ENCODE peak calls at places on chromosomes 6 and 20, in eight cellular contexts. O, B, K, X, U, W, I and S are unnamed samples. For H3K36me3, the result is how much of the 10 kb centered on the place peaks cover.

GRCh38 chr6:111199935-111200822 is 112.9 kb downstream of the SLC16A10 start:
- DNase-seq in I (no peak), K (no peak), W (no peak), U (no peak), O (no peak), X (no peak), B (no peak), S (no peak)

GRCh38 chr6:136508701-136509387 is 41.4 kb downstream of the MAP7 start:
- DNase-seq in B (no peak), K (no peak), U (no peak), O (peak), W (no peak), I (no peak), X (no peak), S (no peak)

GRCh38 chr6:157649311-157650260 is 173.5 kb upstream of the SNX9 start:
- DNase-seq in X (peak), I (no peak), O (no peak), U (no peak), W (no peak), B (no peak), K (no peak), S (no peak)

GRCh38 chr20:61048292-61048691 is 203.8 kb upstream of the CDH4 start:
- DNase-seq in U (no peak), W (no peak), B (no peak), I (no peak), O (no peak), K (no peak), X (no peak), S (no peak)

GRCh38 chr6:1426416-1426815 is 37.0 kb downstream of the FOXF2 start:
- DNase-seq in I (no peak), O (no peak), B (no peak), U (no peak), W (no peak), K (no peak), X (no peak), S (no peak)

GRCh38 chr6:160427312-160428068 is 79.3 kb downstream of the SLC22A3 start:
- DNase-seq in K (no peak), O (peak), I (no peak), U (no peak), X (no peak), W (no peak), B (no peak), S (no peak)

GRCh38 chr6:166580076-166581050 is 6.1 kb downstream of the RAMACL start:
- DNase-seq in I (no peak), B (no peak), W (no peak), X (no peak), U (no peak), O (peak), K (no peak), S (no peak)

GRCh38 chr6:109442393-109442924 is 1.9 kb downstream of the SMPD2 start:
- DNase-seq in I (no peak), O (no peak), B (peak), X (no peak), U (no peak), K (no peak), W (no peak), S (no peak)

GRCh38 chr6:106134906-106135634 is 48.9 kb downstream of the PRDM1 start:
- DNase-seq in I (no peak), B (no peak), O (peak), X (no peak), W (no peak), U (peak), K (no peak), S (no peak)

GRCh38 chr20:41231850-41232249 is 85.7 kb downstream of the ZHX3 start:
- DNase-seq in K (no peak), B (no peak), I (no peak), O (no peak), W (no peak), X (no peak), U (no peak), S (no peak)

DNA sequence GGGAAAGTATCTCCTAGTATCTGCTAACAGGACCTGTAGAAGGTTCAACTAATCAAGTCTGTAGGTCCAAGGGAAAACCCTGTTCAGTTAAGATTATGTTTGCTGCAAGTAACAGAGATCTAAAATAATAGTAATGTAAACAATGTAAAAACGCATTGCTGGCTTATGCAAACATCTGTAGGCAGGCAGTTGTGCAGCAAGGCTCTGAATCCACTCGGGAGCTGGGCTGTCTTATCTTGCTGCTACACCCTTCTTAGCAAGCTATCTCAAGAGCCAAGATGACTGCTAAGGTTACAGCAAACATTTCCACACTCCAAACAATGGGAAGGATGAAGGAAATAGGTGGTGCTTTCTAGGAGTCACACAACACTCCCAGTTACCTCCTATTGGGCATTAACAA is 397.3 kb upstream of the NRSN1 start:
- DNase-seq in X (no peak), I (no peak), K (no peak), W (no peak), B (peak), U (peak), O (no peak), S (peak)
- H3K36me3 ChIP-seq in X (under half), I (under half), K (under half), W (under half), B (under half), U (under half), O (under half), S (under half)

GRCh38 chr6:90127589-90127988 is 169.1 kb downstream of the BACH2 start:
- DNase-seq in W (no peak), I (no peak), K (no peak), X (no peak), U (no peak), O (no peak), B (no peak), S (no peak)
- H3K36me3 ChIP-seq in W (under half), I (under half), K (under half), X (under half), U (under half), O (under half), B (under half), S (under half)

GRCh38 chr20:38081575-38081974 is 48.0 kb downstream of the RPRD1B start:
- DNase-seq in U (no peak), O (no peak), X (no peak), K (no peak), W (no peak), I (no peak), B (no peak), S (no peak)
- H3K36me3 ChIP-seq in U (under half), O (under half), X (under half), K (under half), W (under half), I (half or more), B (half or more), S (under half)

GRCh38 chr20:19966840-19967239 is 50.3 kb upstream of the NAA20 start:
- DNase-seq in X (no peak), K (no peak), B (no peak), U (no peak), I (no peak), O (no peak), W (no peak), S (no peak)

GRCh38 chr20:19967441-19967840 is 49.7 kb upstream of the NAA20 start:
- DNase-seq in K (peak), X (no peak), U (no peak), I (no peak), B (no peak), O (no peak), W (no peak), S (no peak)

GRCh38 chr20:19961298-19961697 is 55.9 kb upstream of the NAA20 start:
- DNase-seq in I (no peak), W (no peak), X (no peak), K (no peak), O (no peak), B (no peak), U (no peak), S (peak)

GRCh38 chr20:19962958-19963357 is 54.2 kb upstream of the NAA20 start:
- DNase-seq in B (no peak), U (no peak), K (no peak), W (no peak), I (no peak), X (no peak), O (no peak), S (no peak)

DNA sequence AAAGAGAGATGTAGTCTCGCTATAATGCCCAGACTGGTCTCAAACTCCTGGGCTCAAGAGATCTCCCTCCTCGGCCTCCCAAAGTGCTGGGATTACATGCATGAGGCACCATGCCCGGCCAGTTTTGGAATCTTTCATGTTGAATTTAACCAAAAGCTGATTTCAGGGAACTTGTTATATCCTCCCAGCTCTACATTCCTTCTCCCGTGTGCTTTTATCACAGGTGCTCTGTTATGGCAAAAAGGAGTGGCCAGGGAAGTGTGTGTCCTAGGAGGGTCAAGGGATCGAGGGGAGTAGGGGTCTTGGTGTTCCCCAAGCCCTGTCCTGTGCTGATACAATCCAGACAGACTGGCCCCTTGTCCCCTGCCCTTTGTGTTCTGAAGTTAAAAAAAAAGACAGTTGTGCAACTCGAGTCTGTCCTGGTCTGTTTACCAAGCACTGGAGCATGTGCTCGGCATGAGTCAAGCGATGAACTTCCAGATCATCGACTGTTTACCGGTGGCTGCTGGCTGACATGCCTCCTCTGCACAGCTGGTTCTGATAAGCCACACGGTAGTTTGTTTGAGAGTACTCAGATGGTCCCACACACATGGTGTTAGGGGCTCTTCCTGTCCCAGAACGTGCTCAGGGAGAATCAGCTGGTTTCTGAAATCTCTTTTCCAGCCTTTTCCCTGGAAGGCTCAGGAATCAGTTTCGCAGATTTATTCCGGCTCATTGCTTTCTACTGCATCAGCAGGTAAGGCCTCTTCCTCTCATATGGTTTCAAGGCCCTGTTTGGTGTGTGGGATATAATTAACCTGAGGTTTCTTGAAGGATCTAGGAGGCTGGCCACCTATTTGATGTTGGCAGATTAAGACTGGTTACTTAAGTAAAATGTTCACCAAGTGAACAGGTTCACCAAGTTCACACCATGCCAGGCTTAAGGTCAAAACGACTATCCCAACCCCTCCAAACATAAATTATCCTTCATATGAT is 52.6 kb upstream of the NAA20 start:
- DNase-seq in O (peak), B (peak), K (peak), I (no peak), W (no peak), U (peak), X (no peak), S (no peak)
- H3K36me3 ChIP-seq in O (under half), B (under half), K (half or more), I (half or more), W (under half), U (under half), X (under half), S (under half)

DNA sequence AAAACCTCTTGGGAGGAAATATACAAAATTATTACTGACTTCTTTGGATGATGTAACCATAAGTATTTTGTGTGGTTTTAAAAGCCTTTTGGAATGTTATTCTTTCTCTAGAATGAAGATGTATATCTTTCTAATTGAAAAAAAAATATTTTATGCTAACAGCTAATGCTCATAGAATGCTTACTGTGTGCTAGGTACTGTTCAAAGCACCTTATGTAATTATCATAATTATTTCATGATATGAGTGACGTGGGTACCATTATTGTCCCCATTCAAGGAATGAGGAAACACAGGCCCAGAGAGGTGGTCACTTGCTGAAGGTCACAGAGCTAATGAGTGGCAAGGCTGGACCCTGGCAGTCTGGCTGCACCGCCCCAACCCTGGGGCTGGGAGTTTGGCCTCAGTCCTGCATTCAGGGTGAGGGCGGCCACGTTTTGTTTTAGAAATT is 37.5 kb downstream of the TFEB start:
- DNase-seq in W (no peak), K (no peak), O (peak), U (no peak), I (no peak), B (no peak), X (no peak), S (no peak)
- H3K36me3 ChIP-seq in W (under half), K (under half), O (under half), U (under half), I (under half), B (under half), X (under half), S (under half)

GRCh38 chr6:150831577-150831976 is 33.9 kb upstream of the MTHFD1L start:
- DNase-seq in K (no peak), I (no peak), X (no peak), U (no peak), O (no peak), B (no peak), W (no peak), S (no peak)
- H3K36me3 ChIP-seq in K (under half), I (under half), X (under half), U (under half), O (under half), B (under half), W (under half), S (under half)

GRCh38 chr6:4948781-4949450 is 54.9 kb downstream of the RPP40 start:
- DNase-seq in W (no peak), I (no peak), K (no peak), U (no peak), X (no peak), O (no peak), B (no peak), S (no peak)
- H3K36me3 ChIP-seq in W (under half), I (half or more), K (half or more), U (under half), X (under half), O (under half), B (half or more), S (under half)